ENCODE peak calls at places on chromosomes 12 and 14, in eight cellular contexts. U is globus pallidus; Q is GM20000; M is tibial nerve; H is stimulated activated CD8-positive, alpha-beta memory T cell treated with anti-CD3 and anti-CD28 coated beads, Interleukin-4, amount 100 ng/mL, for 1 hour; F is kidney epithelial cell; O is mammary epithelial cell; W is CD8-positive, alpha-beta memory T cell. B is an unnamed sample.

GRCh38 chr12:115541891-115542361 is 735.6 kb downstream of the MED13L start:
- DNase-seq in F (no peak), M (no peak), U (no peak), W (no peak), Q (no peak), H (no peak), O (peak; percentile 79), B (no peak)

GRCh38 chr14:94392510-94392935 is 4.1 kb upstream of the SERPINA1 start:
- DNase-seq in Q (peak; percentile 28), H (no peak), U (peak; percentile 48), W (no peak), O (peak; percentile 71), F (no peak), M (peak; percentile 50), B (no peak)

GRCh38 chr12:49344486-49345047 is 2.1 kb upstream of the DNAJC22 start:
- DNase-seq in F (no peak), M (no peak), Q (peak; percentile 26), W (no peak), H (no peak), O (no peak), U (no peak), B (no peak)

GRCh38 chr12:13170892-13171490 is 25.5 kb upstream of the EMP1 start:
- DNase-seq in O (no peak), W (no peak), M (no peak), U (no peak), F (no peak), H (no peak), Q (no peak), B (no peak)

GRCh38 chr14:93994919-93995682 is 2.0 kb upstream of the CCDC197 start:
- DNase-seq in H (no peak), M (no peak), U (no peak), Q (no peak), O (peak; percentile 95), W (no peak), F (peak; percentile 70), B (no peak)

GRCh38 chr14:50085570-50086315 is 30.6 kb downstream of the VCPKMT start:
- DNase-seq in F (no peak), W (peak; percentile 54), U (no peak), H (no peak), O (peak; percentile 78), M (no peak), Q (peak; percentile 68), B (no peak)

GRCh38 chr14:27411021-27411420 is 813.2 kb upstream of the NOVA1 start:
- DNase-seq in W (no peak), M (no peak), Q (no peak), U (no peak), O (no peak), H (no peak), F (no peak), B (no peak)

GRCh38 chr12:22042981-22043669 is 2.9 kb upstream of the CMAS start:
- DNase-seq in W (no peak), M (no peak), U (no peak), Q (no peak), H (no peak), O (peak; percentile 66), F (no peak), B (no peak)

GRCh38 chr12:48194780-48195179 is 8.3 kb downstream of the OR10AD1 start:
- DNase-seq in W (no peak), F (no peak), H (no peak), U (no peak), M (no peak), Q (no peak), O (no peak), B (no peak)

GRCh38 chr12:997505-997904 is 6.5 kb downstream of the ERC1 start:
- DNase-seq in H (no peak), O (no peak), U (no peak), Q (no peak), M (no peak), F (no peak), W (no peak), B (no peak)

GRCh38 chr14:66772146-66772545 is 264.2 kb downstream of the GPHN start:
- DNase-seq in H (no peak), W (no peak), Q (no peak), M (no peak), F (no peak), U (no peak), O (no peak), B (no peak)

GRCh38 chr12:104956870-104957301 is 1.2 kb downstream of the SLC41A2 start:
- DNase-seq in O (no peak), M (no peak), W (no peak), Q (no peak), F (no peak), U (no peak), H (no peak), B (no peak)

GRCh38 chr14:29403091-29403490 is 524.6 kb downstream of the PRKD1 start:
- DNase-seq in O (no peak), H (no peak), W (no peak), F (no peak), M (no peak), U (no peak), Q (no peak), B (no peak)

GRCh38 chr14:73998736-73999135 is 20.4 kb downstream of the ENTPD5 start:
- DNase-seq in Q (no peak), M (no peak), W (no peak), F (no peak), U (no peak), H (no peak), O (no peak), B (no peak)

GRCh38 chr14:61894452-61895077 is 132.3 kb downstream of the SNAPC1 start:
- DNase-seq in Q (peak; percentile 71), W (peak; percentile 60), U (peak; percentile 26), H (peak; percentile 17), M (peak; percentile 57), F (peak; percentile 16), O (peak; percentile 56), B (peak; percentile 6)

GRCh38 chr12:39490500-39491276 is 47.8 kb upstream of the KIF21A start:
- DNase-seq in Q (no peak), H (no peak), W (no peak), O (peak; percentile 93), U (no peak), F (peak; percentile 18), M (no peak), B (no peak)

B was measured in activated effector memory CD4-positive, alpha-beta T cell treated with Interleukin-2 at 50 U/mL for 16 hours.